ENCODE peak calls at places on chromosomes 2 and 18, in five cellular contexts. P, Q, T, R and Y are unnamed samples.

GRCh38 chr18:31429623-31430022 is 17.9 kb upstream of the DSG3 start:
- DNase-seq in P (no peak), Q (no peak), T (no peak), R (no peak), Y (no peak)

GRCh38 chr18:36593001-36593400 is 235.8 kb downstream of the TPGS2 start:
- DNase-seq in P (no peak), Q (no peak), T (no peak), R (no peak), Y (no peak)

GRCh38 chr2:147665035-147665434 is 179.8 kb upstream of the ACVR2A start:
- DNase-seq in P (no peak), Q (no peak), T (no peak), R (no peak), Y (no peak)

GRCh38 chr2:34320056-34320455 is 721.0 kb upstream of the FAM98A start:
- DNase-seq in P (no peak), Q (no peak), T (no peak), R (no peak), Y (no peak)

GRCh38 chr2:197073701-197074433 is 147.4 kb upstream of the PGAP1 start:
- DNase-seq in P (no peak), Q (peak), T (no peak), R (no peak), Y (no peak)

GRCh38 chr2:240167588-240167880 is 27.1 kb upstream of the OTOS start:
- DNase-seq in P (no peak), Q (no peak), T (no peak), R (no peak), Y (no peak)

GRCh38 chr18:13639196-13639595 is 87.2 kb downstream of the FAM210A start:
- DNase-seq in P (no peak), Q (no peak), T (no peak), R (no peak), Y (no peak)

GRCh38 chr2:217922101-217923006 is 80.4 kb downstream of the TNS1 start:
- DNase-seq in P (no peak), Q (no peak), T (no peak), R (peak), Y (no peak)

GRCh38 chr2:20484034-20484617 is 37.3 kb downstream of the RHOB start:
- DNase-seq in P (no peak), Q (no peak), T (no peak), R (no peak), Y (no peak)

GRCh38 chr2:133146893-133147292 is 421.4 kb downstream of the NCKAP5 start:
- DNase-seq in P (no peak), Q (no peak), T (no peak), R (no peak), Y (no peak)

GRCh38 chr2:46066116-46066515 is 231.1 kb upstream of the EPAS1 start:
- DNase-seq in P (no peak), Q (no peak), T (no peak), R (no peak), Y (no peak)

GRCh38 chr2:43185146-43185545 is 41.3 kb downstream of the ZFP36L2 start:
- DNase-seq in P (no peak), Q (no peak), T (no peak), R (no peak), Y (no peak)

GRCh38 chr2:222993920-222994650 is 57.9 kb upstream of the KCNE4 start:
- DNase-seq in P (no peak), Q (no peak), T (no peak), R (no peak), Y (peak)

GRCh38 chr2:101788995-101789970 is 91.8 kb downstream of the MAP4K4 start:
- DNase-seq in P (no peak), Q (no peak), T (no peak), R (no peak), Y (no peak)

GRCh38 chr2:182456784-182457183 is 29.9 kb upstream of the PDE1A start:
- DNase-seq in P (no peak), Q (no peak), T (no peak), R (no peak), Y (peak)

GRCh38 chr2:102055346-102055975 is 63.7 kb downstream of the IL1R2 start:
- DNase-seq in P (no peak), Q (no peak), T (no peak), R (no peak), Y (no peak)

GRCh38 chr18:7735606-7736175 is 168.6 kb downstream of the PTPRM start:
- DNase-seq in P (no peak), Q (no peak), T (no peak), R (no peak), Y (no peak)

GRCh38 chr18:11553098-11553940 is 56.1 kb upstream of the SLC35G4 start:
- DNase-seq in P (no peak), Q (no peak), T (peak), R (peak), Y (peak)

GRCh38 chr2:179538406-179538805 is 273.8 kb upstream of the SESTD1 start:
- DNase-seq in P (no peak), Q (no peak), T (no peak), R (no peak), Y (no peak)

GRCh38 chr18:29853126-29853525 is 1189.4 kb downstream of the DSC3 start:
- DNase-seq in P (no peak), Q (no peak), T (no peak), R (no peak), Y (no peak)

GRCh38 chr2:8257502-8257901 is 424.4 kb upstream of the ID2 start:
- DNase-seq in P (no peak), Q (no peak), T (no peak), R (no peak), Y (no peak)

GRCh38 chr2:107719141-107719540 is 107.6 kb upstream of the RGPD4 start:
- DNase-seq in P (no peak), Q (no peak), T (no peak), R (no peak), Y (no peak)

GRCh38 chr2:52821631-52822030 is 946.0 kb upstream of the CHAC2 start:
- DNase-seq in P (no peak), Q (no peak), T (no peak), R (no peak), Y (peak)

GRCh38 chr2:215946581-215946980 is 66.8 kb downstream of the MREG start:
- DNase-seq in P (no peak), Q (no peak), T (no peak), R (no peak), Y (no peak)

GRCh38 chr2:71538656-71539265 is 85.4 kb downstream of the DYSF start:
- DNase-seq in P (no peak), Q (no peak), T (no peak), R (no peak), Y (no peak)

GRCh38 chr2:219736196-219736595 is 108.8 kb downstream of the SLC4A3 start:
- DNase-seq in P (no peak), Q (no peak), T (no peak), R (peak), Y (peak)

GRCh38 chr2:144477943-144478283 is 42.0 kb downstream of the ZEB2 start:
- DNase-seq in P (no peak), Q (no peak), T (no peak), R (peak), Y (no peak)

GRCh38 chr2:149527998-149528775 is 59.4 kb downstream of the MMADHC start:
- DNase-seq in P (no peak), Q (no peak), T (no peak), R (no peak), Y (no peak)

GRCh38 chr2:38740851-38741541 is 10.2 kb downstream of the SRSF7 start:
- DNase-seq in P (no peak), Q (no peak), T (no peak), R (no peak), Y (peak)